ENCODE peak calls at places on chromosome 1, in four cellular contexts. A is Calu3; C is hippocampal formation; T is activated CD8-positive, alpha-beta T cell treated with anti-CD3 and anti-CD28 coated beads for 36 hours. F is an unnamed sample.

GRCh38 chr1:230772457-230773395 is 25.5 kb downstream of the CAPN9 start:
- DNase-seq in T (no peak), C (peak), A (peak), F (no peak)

GRCh38 chr1:44810101-44810761 is 1.9 kb downstream of the BTBD19 start:
- DNase-seq in C (no peak), A (peak), T (peak), F (peak)

GRCh38 chr1:97603776-97604175 is 317.1 kb downstream of the DPYD start:
- DNase-seq in A (no peak), T (no peak), C (no peak), F (no peak)

GRCh38 chr1:14039894-14040430 is 340.0 kb downstream of the PRDM2 start:
- DNase-seq in A (no peak), C (no peak), T (no peak), F (no peak)

GRCh38 chr1:220885971-220886370 is 6.7 kb downstream of the HLX start:
- DNase-seq in A (no peak), C (no peak), T (no peak), F (no peak)

GRCh38 chr1:18999287-18999852 is 42.9 kb upstream of the IFFO2 start:
- DNase-seq in C (no peak), T (no peak), A (no peak), F (no peak)

GRCh38 chr1:120954736-120955135 is 65.2 kb downstream of the PPIAL4A start:
- DNase-seq in A (no peak), C (no peak), T (no peak), F (no peak)

GRCh38 chr1:50373532-50373931 is 49.7 kb downstream of the DMRTA2 start:
- DNase-seq in T (no peak), C (no peak), A (no peak), F (no peak)

GRCh38 chr1:33082575-33083112 is 1.7 kb downstream of the AZIN2 start:
- DNase-seq in C (no peak), T (no peak), A (no peak), F (no peak)

GRCh38 chr1:239772456-239772855 is 319.2 kb upstream of the FMN2 start:
- DNase-seq in T (no peak), C (no peak), A (no peak), F (no peak)

GRCh38 chr1:43541721-43542401 is 11.2 kb downstream of the PTPRF start:
- DNase-seq in C (peak), T (no peak), A (no peak), F (peak)

GRCh38 chr1:111768023-111768422 is 12.3 kb downstream of the DDX20 start:
- DNase-seq in T (no peak), A (no peak), C (no peak), F (no peak)

GRCh38 chr1:206885341-206886060 is 11.7 kb upstream of the IL24 start:
- DNase-seq in C (no peak), T (no peak), A (no peak), F (no peak)

GRCh38 chr1:8303141-8303540 is 14.8 kb upstream of the SLC45A1 start:
- DNase-seq in A (no peak), T (no peak), C (no peak), F (no peak)

GRCh38 chr1:172401907-172402306 is 18.6 kb upstream of the C1orf105 start:
- DNase-seq in A (no peak), T (no peak), C (no peak), F (no peak)

GRCh38 chr1:212147581-212148033 is 112.1 kb downstream of the DTL start:
- DNase-seq in C (no peak), T (no peak), A (no peak), F (no peak)

F was measured in kidney.